ENCODE peak calls at places on chromosomes 13 and 19, in five cellular contexts. A is amygdala, I is MCF 10A, P is AML-193, L is T-helper 2 cell. O is an unnamed sample.

GRCh38 chr13:51435002-51435578 is 17.7 kb downstream of the INTS6 start:
- DNase-seq in A (no peak), I (peak), P (peak), L (no peak), O (no peak)

GRCh38 chr13:27549406-27549981 is 70.8 kb downstream of the LNX2 start:
- DNase-seq in A (no peak), I (peak), P (no peak), L (no peak), O (no peak)

GRCh38 chr19:15303105-15303780 is 29.1 kb downstream of the BRD4 start:
- DNase-seq in A (no peak), I (no peak), P (no peak), L (no peak), O (no peak)

GRCh38 chr19:13842294-13843103 is 34.4 kb upstream of the NANOS3 start:
- DNase-seq in A (peak), I (peak), P (peak), L (peak), O (peak)

GRCh38 chr13:32669030-32669646 is 82.9 kb downstream of the PDS5B start:
- DNase-seq in A (no peak), I (peak), P (peak), L (no peak), O (peak)

GRCh38 chr19:18488403-18488723 is 33.5 kb downstream of the ELL start:
- DNase-seq in A (no peak), I (peak), P (peak), L (no peak), O (no peak)

GRCh38 chr13:106354961-106355360 is 180.5 kb downstream of the EFNB2 start:
- DNase-seq in A (no peak), I (no peak), P (no peak), L (no peak), O (no peak)

GRCh38 chr19:13610042-13610691 is 103.9 kb upstream of the CACNA1A start:
- DNase-seq in A (no peak), I (no peak), P (no peak), L (no peak), O (no peak)

GRCh38 chr13:108947551-108948030 is 318.2 kb downstream of the MYO16 start:
- DNase-seq in A (no peak), I (no peak), P (no peak), L (no peak), O (no peak)

GRCh38 chr19:17069249-17069648 is 6.0 kb downstream of the HAUS8 start:
- DNase-seq in A (no peak), I (no peak), P (no peak), L (no peak), O (no peak)

GRCh38 chr13:21964686-21965085 is 293.8 kb downstream of the FGF9 start:
- DNase-seq in A (no peak), I (no peak), P (no peak), L (no peak), O (no peak)

GRCh38 chr19:34508540-34508939 is 27.0 kb downstream of the WTIP start:
- DNase-seq in A (no peak), I (no peak), P (no peak), L (no peak), O (no peak)

GRCh38 chr19:41407271-41407670 is 9.7 kb downstream of the BCKDHA start:
- DNase-seq in A (no peak), I (no peak), P (peak), L (no peak), O (peak)

GRCh38 chr13:94362411-94362909 is 117.0 kb downstream of the DCT start:
- DNase-seq in A (peak), I (peak), P (peak), L (no peak), O (peak)

GRCh38 chr19:6218497-6219146 is 61.2 kb downstream of the MLLT1 start:
- DNase-seq in A (peak), I (peak), P (peak), L (peak), O (peak)

GRCh38 chr13:96850538-96850937 is 143.7 kb downstream of the OXGR1 start:
- DNase-seq in A (no peak), I (no peak), P (no peak), L (no peak), O (no peak)

GRCh38 chr19:42529248-42529764 is 1.0 kb upstream of the CEACAM1 start:
- DNase-seq in A (peak), I (peak), P (peak), L (peak), O (peak)

GRCh38 chr19:13441810-13442512 is 64.3 kb downstream of the CACNA1A start:
- DNase-seq in A (no peak), I (peak), P (no peak), L (no peak), O (peak)

GRCh38 chr13:112959206-112959605 is 9.8 kb upstream of the MCF2L start:
- DNase-seq in A (peak), I (no peak), P (no peak), L (no peak), O (no peak)

GRCh38 chr19:46639356-46640061 is 3.5 kb upstream of the GNG8 start:
- DNase-seq in A (no peak), I (no peak), P (peak), L (no peak), O (peak)

O was measured in HL-60.